ENCODE peak calls at places on chromosome 10, in four cellular contexts. I, T, L and G are unnamed samples.
A peak's percentile ranks its signal among the peaks of the same experiment; 100 is the strongest.

GRCh38 chr10:82378146-82378545 is 503.2 kb downstream of the NRG3 start:
- DNase-seq in I (peak; percentile 1), L (peak; percentile 80), T (no peak), G (no peak)

GRCh38 chr10:87618470-87619423 is 40.9 kb upstream of the PAPSS2 start:
- DNase-seq in L (peak; percentile 18), I (peak; percentile 9), T (no peak), G (no peak)

GRCh38 chr10:8279598-8279997 is 225.1 kb downstream of the GATA3 start:
- DNase-seq in L (no peak), I (peak; percentile 8), T (peak; percentile 14), G (no peak)

GRCh38 chr10:78412605-78413004 is 378.9 kb downstream of the RPS24 start:
- DNase-seq in T (no peak), I (no peak), L (no peak), G (no peak)

GRCh38 chr10:110613341-110613995 is 30.7 kb upstream of the RBM20 start:
- DNase-seq in T (no peak), I (no peak), L (no peak), G (no peak)

GRCh38 chr10:36888925-36889573 is 236.3 kb upstream of the ANKRD30A start:
- DNase-seq in I (peak; percentile 3), L (peak; percentile 30), T (no peak), G (no peak)

GRCh38 chr10:77038412-77038806 is 599.2 kb downstream of the KCNMA1 start:
- DNase-seq in T (no peak), I (no peak), L (no peak), G (no peak)

GRCh38 chr10:7667262-7668141 is 736 bp upstream of the ITIH5 start:
- DNase-seq in L (no peak), T (no peak), I (no peak), G (no peak)

GRCh38 chr10:82041018-82041417 is 166.0 kb downstream of the NRG3 start:
- DNase-seq in L (no peak), I (no peak), T (no peak), G (no peak)

GRCh38 chr10:73289958-73290357 is 37.5 kb upstream of the MRPS16 start:
- DNase-seq in T (no peak), I (no peak), L (no peak), G (no peak)

GRCh38 chr10:35412900-35413491 is 76.7 kb downstream of the CCNY start:
- DNase-seq in I (peak; percentile 61), T (peak; percentile 54), L (no peak), G (peak; percentile 85)

GRCh38 chr10:2681911-2682310 is 385.4 kb upstream of the PFKP start:
- DNase-seq in L (peak; percentile 6), T (no peak), I (no peak), G (no peak)

GRCh38 chr10:14397069-14397468 is 66.3 kb upstream of the FRMD4A start:
- DNase-seq in I (peak; percentile 100), L (no peak), T (peak; percentile 93), G (no peak)

GRCh38 chr10:110162749-110163148 is 44.7 kb upstream of the MXI1 start:
- DNase-seq in T (no peak), I (no peak), L (no peak), G (no peak)

GRCh38 chr10:24446739-24447138 is 237.8 kb downstream of the KIAA1217 start:
- DNase-seq in I (peak; percentile 98), L (no peak), T (peak; percentile 86), G (peak; percentile 84)

GRCh38 chr10:124064676-124065075 is 28.7 kb downstream of the CHST15 start:
- DNase-seq in I (no peak), T (no peak), L (no peak), G (no peak)

GRCh38 chr10:110774069-110775021 is 97.4 kb upstream of the PDCD4 start:
- DNase-seq in L (no peak), T (peak; percentile 62), I (peak; percentile 70), G (peak; percentile 96)

GRCh38 chr10:88216976-88217375 is 353.6 kb downstream of the PTEN start:
- DNase-seq in I (no peak), T (no peak), L (no peak), G (no peak)

GRCh38 chr10:129956285-129956649 is 7.8 kb downstream of the EBF3 start:
- DNase-seq in T (no peak), I (no peak), L (no peak), G (no peak)

GRCh38 chr10:17923728-17924127 is 28.0 kb upstream of the SLC39A12 start:
- DNase-seq in I (peak; percentile 95), T (peak; percentile 90), L (no peak), G (peak; percentile 83)